ENCODE peak calls at places on chromosomes 5 and 9, in four cellular contexts. L, B, Y and A are unnamed samples.

GRCh38 chr5:41772071-41772470 is 98.2 kb downstream of the OXCT1 start:
- DNase-seq in L (peak), Y (no peak), B (no peak), A (no peak)

GRCh38 chr5:72505539-72505938 is 1.7 kb downstream of the ZNF366 start:
- DNase-seq in L (no peak), B (no peak), Y (no peak), A (no peak)

GRCh38 chr5:76807296-76807695 is 11.5 kb upstream of the F2RL1 start:
- DNase-seq in B (peak), Y (peak), L (peak), A (peak)

GRCh38 chr5:175687231-175687701 is 29.4 kb downstream of the HRH2 start:
- DNase-seq in Y (no peak), L (no peak), B (no peak), A (no peak)

GRCh38 chr5:7577381-7577780 is 181.4 kb downstream of the ADCY2 start:
- DNase-seq in B (no peak), L (no peak), Y (no peak), A (no peak)

GRCh38 chr5:89213584-89213983 is 330.6 kb upstream of the MEF2C start:
- DNase-seq in Y (peak), L (no peak), B (peak), A (no peak)

GRCh38 chr5:98769006-98769255 is 4.5 kb upstream of the RGMB start:
- DNase-seq in B (no peak), Y (no peak), L (peak), A (no peak)

GRCh38 chr9:112120471-112120925 is 54.6 kb downstream of the SUSD1 start:
- DNase-seq in B (peak), L (no peak), Y (peak), A (no peak)

GRCh38 chr5:135944967-135945560 is 9.7 kb downstream of the LECT2 start:
- DNase-seq in B (peak), Y (peak), L (peak), A (peak)

GRCh38 chr5:137320056-137321045 is 178.8 kb downstream of the SPOCK1 start:
- DNase-seq in B (peak), L (peak), Y (peak), A (peak)

GRCh38 chr5:106171132-106171531 is 1499.6 kb downstream of the EFNA5 start:
- DNase-seq in L (peak), Y (peak), B (no peak), A (no peak)

GRCh38 chr5:163915481-163915961 is 410.1 kb downstream of the MAT2B start:
- DNase-seq in L (peak), Y (peak), B (no peak), A (no peak)

GRCh38 chr9:113993838-113994540 is 84.1 kb downstream of the AMBP start:
- DNase-seq in L (peak), Y (peak), B (peak), A (peak)

GRCh38 chr9:131587906-131588305 is 42.6 kb downstream of the PRRT1B start:
- DNase-seq in L (no peak), B (no peak), Y (no peak), A (no peak)

GRCh38 chr9:130453487-130453886 is 8.7 kb downstream of the ASS1 start:
- DNase-seq in L (peak), B (no peak), Y (peak), A (peak)

GRCh38 chr5:149228610-149229297 is 42.9 kb upstream of the AFAP1L1 start:
- DNase-seq in B (peak), Y (peak), L (peak), A (peak)

GRCh38 chr5:65512170-65512937 is 30.6 kb upstream of the ADAMTS6 start:
- DNase-seq in B (no peak), Y (peak), L (peak), A (no peak)

GRCh38 chr5:161064800-161065199 is 212.8 kb upstream of the ATP10B start:
- DNase-seq in Y (no peak), L (no peak), B (no peak), A (no peak)

GRCh38 chr5:158560170-158560569 is 539.5 kb downstream of the EBF1 start:
- DNase-seq in B (peak), Y (no peak), L (peak), A (peak)

GRCh38 chr9:130539473-130540223 is 39.7 kb upstream of the FUBP3 start:
- DNase-seq in Y (peak), L (peak), B (peak), A (peak)

DNA sequence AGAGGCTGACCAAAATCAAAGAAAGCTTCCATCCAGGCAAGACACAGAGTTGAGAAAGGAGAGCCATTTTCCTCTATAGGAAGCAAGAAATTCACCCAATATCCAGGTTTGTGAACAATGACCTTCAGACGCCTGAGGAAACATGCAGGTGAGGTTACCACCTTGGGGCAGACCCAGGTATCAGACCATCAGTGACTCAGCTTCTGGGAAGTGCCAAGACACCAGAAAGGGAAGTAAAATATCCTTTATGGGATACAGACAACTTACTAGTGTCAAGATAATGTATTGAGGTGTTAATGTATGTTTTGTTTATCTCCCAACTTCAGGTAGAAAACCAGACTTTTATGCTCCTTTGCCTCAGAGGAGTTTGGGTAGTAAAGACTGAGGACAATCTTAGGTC is 2.2 kb upstream of the DTWD2 start:
- DNase-seq in B (no peak), L (no peak), Y (no peak), A (peak)
- H3K4me2 ChIP-seq in B (no peak), L (no peak), Y (no peak), A (no peak)

GRCh38 chr5:151122828-151123227 is 34.8 kb downstream of the ANXA6 start:
- DNase-seq in B (no peak), L (no peak), Y (no peak), A (no peak)

GRCh38 chr5:151126199-151126645 is 31.4 kb downstream of the ANXA6 start:
- DNase-seq in B (peak), Y (peak), L (peak), A (peak)

GRCh38 chr5:151127926-151128325 is 29.7 kb downstream of the ANXA6 start:
- DNase-seq in Y (no peak), B (no peak), L (no peak), A (no peak)

GRCh38 chr5:151123897-151124751 is 33.5 kb downstream of the ANXA6 start:
- DNase-seq in L (peak), B (peak), Y (peak), A (no peak)

GRCh38 chr5:151125421-151125820 is 32.2 kb downstream of the ANXA6 start:
- DNase-seq in L (no peak), B (no peak), Y (no peak), A (no peak)
- H3K4me2 ChIP-seq in L (no peak), B (no peak), Y (no peak), A (no peak)

DNA sequence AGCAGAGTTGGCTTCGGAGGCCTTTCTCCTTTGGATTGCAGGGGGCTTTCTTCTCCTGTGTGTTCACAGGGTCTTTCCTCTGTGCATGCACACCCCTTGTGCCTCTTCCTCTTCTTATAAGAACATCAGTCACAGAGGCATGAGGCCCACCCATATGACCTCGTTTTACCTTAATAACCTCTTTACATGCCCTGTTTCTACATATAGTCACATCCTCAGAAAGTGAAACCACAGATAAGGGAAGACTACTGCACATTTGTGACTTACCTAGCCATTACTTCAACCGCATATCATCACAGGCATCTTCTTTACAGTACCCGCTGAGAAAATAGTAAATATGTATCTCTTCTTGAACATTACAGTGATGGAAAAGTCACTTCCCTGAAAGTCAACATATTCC is 204.9 kb upstream of the TARS1 start:
- DNase-seq in Y (no peak), L (no peak), B (no peak), A (no peak)
- H3K4me2 ChIP-seq in Y (no peak), L (no peak), B (no peak), A (no peak)

DNA sequence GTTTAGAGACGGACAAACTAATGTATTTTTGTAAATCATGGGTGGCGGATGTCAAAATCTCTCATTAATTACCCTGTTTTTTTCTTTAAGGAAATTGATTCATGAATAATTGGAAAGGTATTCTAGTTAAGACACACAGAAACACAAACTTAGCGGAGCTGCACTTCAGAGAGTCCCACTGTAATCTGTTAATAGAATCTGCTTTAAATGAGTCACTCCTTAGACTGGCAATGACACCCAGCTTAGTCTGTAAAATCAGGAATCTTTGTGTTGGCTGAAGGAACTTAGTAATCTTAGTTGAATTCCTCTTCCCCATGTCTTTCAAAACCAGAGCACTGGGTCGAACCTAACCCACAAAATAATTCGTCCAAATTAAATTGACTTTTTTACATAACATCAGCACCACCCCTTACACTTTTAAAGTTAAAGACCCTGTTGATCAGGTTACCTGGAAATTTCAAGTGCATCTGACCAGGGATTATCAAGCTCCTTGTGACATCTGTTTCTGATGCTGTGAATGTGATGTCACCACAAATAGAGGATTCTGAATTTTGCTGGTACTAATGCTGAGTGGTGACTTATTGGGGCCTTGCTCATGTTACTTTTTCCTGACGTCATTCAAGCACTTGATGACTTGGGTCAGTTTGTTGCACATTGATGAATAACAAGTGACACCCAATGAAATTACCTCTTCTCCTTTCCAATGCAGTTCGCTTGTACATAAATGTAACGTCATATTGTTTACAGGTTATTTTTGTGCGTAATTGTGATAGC is 313.6 kb downstream of the KCTD16 start:
- DNase-seq in B (peak), Y (peak), L (peak), A (peak)
- H3K4me2 ChIP-seq in B (peak), Y (peak), L (peak), A (no peak)

DNA sequence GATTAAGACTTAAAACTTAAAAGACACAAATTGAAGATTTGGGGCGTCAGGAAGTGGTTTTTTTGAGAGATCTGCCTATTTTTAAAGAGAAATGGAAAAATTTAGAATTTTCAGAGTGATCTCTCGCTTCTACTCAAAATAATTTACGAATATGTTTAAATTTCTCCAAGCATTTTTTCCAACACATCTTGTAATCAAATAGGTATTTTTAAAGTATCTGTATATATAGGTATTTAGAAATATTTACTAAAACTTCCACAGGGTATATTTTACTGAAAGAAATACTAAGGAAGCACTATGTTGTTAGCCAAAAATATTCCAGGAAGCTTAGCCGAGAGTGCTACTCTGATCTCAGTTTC is 9.8 kb upstream of the PCDHB1 start:
- DNase-seq in B (no peak), Y (no peak), L (no peak), A (no peak)
- H3K4me2 ChIP-seq in B (no peak), Y (no peak), L (no peak), A (no peak)

GRCh38 chr5:53463909-53464621 is 16.4 kb upstream of the FST start:
- DNase-seq in L (no peak), B (peak), Y (peak), A (no peak)
- H3K4me2 ChIP-seq in L (no peak), B (no peak), Y (no peak), A (no peak)